ENCODE peak calls at places on chromosome 21, in nine cellular contexts. L, W, J, S, U, C, F, X and G are unnamed samples.

GRCh38 chr21:32771134-32771523 is 426 bp downstream of the PAXBP1 start:
- DNase-seq in J (peak; percentile 33), U (peak; percentile 61), S (peak; percentile 61), W (no peak), C (peak; percentile 58), L (peak; percentile 77), F (peak; percentile 80), X (peak; percentile 81), G (peak; percentile 84)

GRCh38 chr21:35940074-35940927 is 120.0 kb downstream of the SETD4 start:
- DNase-seq in J (peak; percentile 45), W (no peak), S (no peak), L (peak; percentile 52), C (peak; percentile 42), U (peak; percentile 35), F (peak; percentile 34), X (no peak), G (peak; percentile 67)

GRCh38 chr21:25986928-25987327 is 183.6 kb downstream of the APP start:
- DNase-seq in F (no peak), S (no peak), W (no peak), J (no peak), U (no peak), L (no peak), C (no peak), X (no peak), G (no peak)

GRCh38 chr21:35316456-35316855 is 267.4 kb upstream of the RUNX1 start:
- DNase-seq in X (no peak), C (no peak), J (no peak), L (no peak), F (no peak), W (no peak), S (no peak), U (no peak), G (no peak)

GRCh38 chr21:15514073-15514946 is 215.5 kb upstream of the USP25 start:
- DNase-seq in W (no peak), S (no peak), U (peak; percentile 52), J (peak; percentile 94), C (no peak), X (no peak), L (no peak), F (no peak), G (no peak)

GRCh38 chr21:20996421-20997307 is 1.5 kb upstream of the NCAM2 start:
- DNase-seq in L (no peak), F (no peak), C (no peak), U (no peak), J (no peak), S (no peak), X (no peak), W (peak; percentile 13), G (no peak)

GRCh38 chr21:21907271-21907670 is 909.1 kb downstream of the NCAM2 start:
- DNase-seq in U (no peak), S (no peak), X (no peak), C (no peak), J (no peak), W (no peak), L (no peak), F (no peak), G (no peak)

GRCh38 chr21:24197956-24198355 is 1409.3 kb downstream of the MRPL39 start:
- DNase-seq in J (no peak), L (no peak), W (no peak), S (no peak), X (no peak), C (no peak), U (no peak), F (no peak), G (no peak)

GRCh38 chr21:23016617-23017016 is 2018.4 kb downstream of the NCAM2 start:
- DNase-seq in U (no peak), C (no peak), S (no peak), L (no peak), J (no peak), X (no peak), W (no peak), F (peak; percentile 27), G (no peak)

GRCh38 chr21:35026617-35027557 is 22.2 kb downstream of the RUNX1 start:
- DNase-seq in F (no peak), J (peak; percentile 95), L (peak; percentile 89), S (peak; percentile 71), X (no peak), C (peak; percentile 74), U (peak; percentile 71), W (peak; percentile 94), G (peak; percentile 71)

GRCh38 chr21:27813750-27814149 is 846.9 kb upstream of the ADAMTS5 start:
- DNase-seq in S (no peak), F (no peak), W (peak; percentile 22), X (no peak), U (peak; percentile 12), C (no peak), L (no peak), J (no peak), G (peak; percentile 79)

GRCh38 chr21:35198004-35198403 is 148.9 kb upstream of the RUNX1 start:
- DNase-seq in X (no peak), U (no peak), C (no peak), L (no peak), S (no peak), F (no peak), J (no peak), W (no peak), G (no peak)

DNA sequence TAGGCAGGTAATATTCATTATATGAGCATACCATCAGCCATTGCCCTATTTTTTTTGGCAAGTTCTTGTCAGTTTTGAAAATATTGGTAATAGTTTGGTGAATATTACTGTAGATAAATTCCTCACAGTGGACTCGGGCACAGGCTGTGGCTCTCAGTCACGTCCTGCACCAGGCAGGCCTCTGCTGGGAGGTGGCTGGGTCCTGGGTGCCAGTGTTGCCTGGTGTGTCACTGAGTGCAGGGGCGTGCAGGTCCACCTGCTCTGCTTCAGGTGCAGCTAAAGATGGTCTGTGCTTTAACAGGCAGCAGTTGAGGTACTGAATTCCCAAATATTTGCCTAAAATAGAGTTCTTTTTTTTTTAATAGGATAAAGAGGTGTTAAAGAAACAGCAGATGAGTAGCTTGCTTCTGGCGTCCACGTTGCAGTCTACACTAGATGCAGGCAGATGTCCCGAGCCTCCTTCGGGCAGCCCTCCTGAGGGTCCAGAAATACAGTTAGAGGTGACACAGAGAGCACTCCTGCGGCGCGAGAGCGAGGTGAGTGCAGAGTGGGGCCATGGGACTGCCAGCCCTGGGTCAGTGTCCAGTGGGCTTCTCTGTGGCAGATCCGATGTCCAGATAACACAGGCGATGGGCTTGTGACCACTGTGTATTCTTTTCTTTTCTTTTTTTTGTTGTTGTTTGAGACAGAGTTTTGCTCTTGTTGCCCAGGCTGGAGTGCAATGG is 57.3 kb upstream of the DIP2A start:
- DNase-seq in C (no peak), W (no peak), S (no peak), L (no peak), U (no peak), F (no peak), J (no peak), X (no peak), G (no peak)
- TF ChIP-seq POLR2AphosphoS5 in C (no peak), W (no peak), S (no peak), L (no peak), U (no peak), F (no peak), J (no peak), X (no peak), G (no peak)

DNA sequence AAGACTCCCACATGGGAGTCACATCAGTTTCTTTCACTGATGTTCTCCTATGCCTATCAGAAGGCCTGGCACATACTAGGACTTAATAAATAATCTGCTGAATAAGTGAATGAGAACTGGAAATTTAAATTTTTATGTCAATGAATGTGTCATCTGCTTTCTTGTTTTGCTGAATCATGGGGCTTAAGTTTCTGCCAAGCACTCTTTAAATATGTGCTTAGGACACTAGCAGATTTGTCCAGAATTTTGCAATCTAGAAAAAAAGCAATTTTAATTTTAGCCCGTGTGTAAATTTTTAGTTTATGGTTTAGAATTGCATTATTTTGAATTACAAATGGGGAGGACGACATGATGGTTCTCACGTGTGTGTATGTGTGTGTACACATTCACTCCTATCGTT is 803.1 kb downstream of the USP25 start:
- DNase-seq in L (no peak), S (no peak), F (no peak), J (no peak), W (no peak), U (no peak), C (no peak), X (no peak), G (no peak)
- TF ChIP-seq EP300 in L (no peak), S (no peak), F (no peak), J (no peak), W (no peak), U (no peak), C (no peak), X (no peak), G (no peak)

DNA sequence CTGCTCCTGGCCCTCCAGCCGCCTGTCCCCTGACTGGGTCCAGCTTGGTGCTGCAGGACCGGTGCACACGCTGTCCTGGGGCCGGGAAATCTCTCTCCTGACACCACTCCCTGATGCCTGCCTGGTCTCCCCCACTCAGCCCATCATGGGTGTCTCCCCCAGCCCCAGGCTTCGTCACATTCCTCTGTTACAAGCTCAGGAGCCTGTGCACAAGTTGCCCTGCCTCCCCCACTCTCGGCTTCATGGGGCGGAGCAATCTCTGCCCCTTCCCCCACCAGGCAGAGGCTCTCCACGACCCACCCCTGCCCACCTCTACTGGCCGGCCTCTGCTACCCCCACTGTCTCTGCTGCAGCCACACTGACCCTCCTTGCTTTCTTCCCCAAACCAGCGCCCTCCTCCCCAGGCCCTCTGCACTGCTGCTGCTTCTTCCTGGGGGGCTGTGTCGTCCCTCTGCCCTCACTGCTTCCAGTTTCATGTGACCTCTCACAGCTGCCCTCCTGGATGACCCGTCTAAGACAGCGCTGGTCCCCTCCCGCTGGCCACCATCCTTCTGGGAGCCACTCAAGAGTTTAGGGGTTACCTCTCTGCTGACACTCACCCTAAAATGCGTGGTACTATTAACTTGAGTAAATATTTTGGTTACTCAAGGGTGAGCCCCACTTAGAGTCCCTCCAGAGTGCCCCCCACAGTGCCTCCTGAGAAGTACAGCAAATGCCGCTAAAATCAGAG is 5.7 kb upstream of the RIPK4 start:
- DNase-seq in J (no peak), W (peak; percentile 58), X (peak; percentile 57), S (no peak), L (no peak), C (no peak), F (no peak), U (no peak), G (no peak)
- H3K27me3 ChIP-seq in J (peaks cover 8% of the 10 kb centered on the region), W (no peaks in the 10 kb centered on the region), X (peaks cover 54% of the 10 kb centered on the region), S (peaks cover 46% of the 10 kb centered on the region), L (peaks cover 73% of the 10 kb centered on the region), C (peaks cover 31% of the 10 kb centered on the region), F (no peaks in the 10 kb centered on the region), U (peaks cover 90% of the 10 kb centered on the region), G (peaks cover 39% of the 10 kb centered on the region)

DNA sequence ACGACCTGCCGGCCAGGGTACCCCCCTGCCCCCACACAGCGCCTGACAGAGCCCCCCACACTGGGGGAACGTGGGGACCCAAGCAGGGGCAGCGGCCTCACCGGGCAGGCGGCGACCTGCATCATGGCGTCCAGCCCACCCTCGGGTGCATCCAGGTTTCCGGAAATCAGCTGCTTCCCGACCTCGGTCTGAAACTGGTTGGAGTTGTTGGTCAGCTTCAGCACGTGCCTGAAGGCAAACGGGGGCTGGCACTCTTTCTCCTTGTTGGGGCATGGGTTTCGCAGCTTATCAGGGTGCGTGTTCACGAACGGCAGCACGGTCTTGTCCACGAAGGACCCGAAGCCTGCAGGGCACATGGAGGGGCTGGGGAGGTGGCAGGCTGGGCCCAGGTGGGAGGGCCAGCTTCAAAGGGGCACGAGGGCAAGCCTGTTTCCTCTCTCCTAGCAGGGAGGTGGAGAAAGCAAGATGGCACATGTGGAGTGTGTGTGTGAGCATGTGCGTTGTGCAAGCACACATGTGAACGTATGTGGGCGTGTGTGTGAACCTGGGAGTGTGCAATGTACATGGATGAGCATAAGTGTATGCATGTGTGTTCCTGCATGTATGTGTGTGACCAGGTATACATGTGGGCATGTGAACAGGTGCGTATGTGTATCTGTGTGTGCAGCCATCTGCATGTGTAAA is 19.2 kb downstream of the ITGB2 start:
- DNase-seq in J (no peak), S (no peak), C (no peak), F (no peak), X (no peak), L (no peak), U (no peak), W (peak; percentile 62), G (no peak)
- TF ChIP-seq POLR2AphosphoS5 in J (no peak), S (no peak), C (no peak), F (no peak), X (no peak), L (no peak), U (no peak), W (no peak), G (no peak)